ENCODE peak calls at places on chromosomes 12 and 14, in nine cellular contexts. Z, P, A, F, W, S, G, U and B are unnamed samples.

GRCh38 chr14:99531221-99532096 is 50.2 kb downstream of the CCNK start:
- DNase-seq in F (no peak), U (no peak), A (no peak), S (peak), G (peak), Z (peak), P (no peak), W (no peak), B (peak)

GRCh38 chr12:47874316-47874715 is 30.5 kb downstream of the VDR start:
- DNase-seq in W (no peak), G (no peak), P (no peak), Z (no peak), S (no peak), A (no peak), U (no peak), F (no peak), B (no peak)

GRCh38 chr14:63777024-63777423 is 49.2 kb upstream of the SGPP1 start:
- DNase-seq in A (no peak), P (no peak), S (peak), W (no peak), F (no peak), G (peak), U (no peak), Z (peak), B (peak)

GRCh38 chr12:3752741-3753486 is at the start of gene CRACR2A:
- DNase-seq in G (peak), U (peak), A (peak), S (peak), P (peak), F (peak), W (no peak), Z (no peak), B (peak)

GRCh38 chr12:126982707-126983106 is 1284.3 kb upstream of the TMEM132C start:
- DNase-seq in G (no peak), P (no peak), Z (no peak), F (no peak), W (no peak), U (no peak), A (no peak), S (no peak), B (no peak)

GRCh38 chr12:39574785-39575497 is 44.7 kb downstream of the ABCD2 start:
- DNase-seq in A (no peak), Z (no peak), W (no peak), F (no peak), P (no peak), G (no peak), S (no peak), U (no peak), B (no peak)

GRCh38 chr14:50823763-50824636 is 7.0 kb downstream of the NIN start:
- DNase-seq in A (no peak), P (no peak), U (peak), W (no peak), Z (no peak), S (no peak), F (peak), G (no peak), B (peak)

GRCh38 chr14:25150934-25151790 is 101.2 kb upstream of the STXBP6 start:
- DNase-seq in F (peak), P (no peak), U (peak), Z (peak), W (no peak), S (peak), G (peak), A (no peak), B (peak)

GRCh38 chr12:119020377-119021360 is 39.3 kb downstream of the SRRM4 start:
- DNase-seq in Z (no peak), W (no peak), F (no peak), A (no peak), S (no peak), G (no peak), U (peak), P (no peak), B (no peak)

GRCh38 chr14:34872822-34873590 is 2.2 kb downstream of the BAZ1A start:
- DNase-seq in W (no peak), Z (no peak), F (peak), S (peak), G (peak), P (no peak), U (peak), A (no peak), B (peak)

GRCh38 chr12:40825156-40825555 is 132.9 kb downstream of the CNTN1 start:
- DNase-seq in P (no peak), S (no peak), A (no peak), Z (no peak), G (no peak), U (no peak), W (no peak), F (no peak), B (no peak)
- H3K4me3 ChIP-seq in P (no peak), S (no peak), A (no peak), Z (no peak), G (no peak), U (no peak), W (no peak), F (no peak), B (no peak)

DNA sequence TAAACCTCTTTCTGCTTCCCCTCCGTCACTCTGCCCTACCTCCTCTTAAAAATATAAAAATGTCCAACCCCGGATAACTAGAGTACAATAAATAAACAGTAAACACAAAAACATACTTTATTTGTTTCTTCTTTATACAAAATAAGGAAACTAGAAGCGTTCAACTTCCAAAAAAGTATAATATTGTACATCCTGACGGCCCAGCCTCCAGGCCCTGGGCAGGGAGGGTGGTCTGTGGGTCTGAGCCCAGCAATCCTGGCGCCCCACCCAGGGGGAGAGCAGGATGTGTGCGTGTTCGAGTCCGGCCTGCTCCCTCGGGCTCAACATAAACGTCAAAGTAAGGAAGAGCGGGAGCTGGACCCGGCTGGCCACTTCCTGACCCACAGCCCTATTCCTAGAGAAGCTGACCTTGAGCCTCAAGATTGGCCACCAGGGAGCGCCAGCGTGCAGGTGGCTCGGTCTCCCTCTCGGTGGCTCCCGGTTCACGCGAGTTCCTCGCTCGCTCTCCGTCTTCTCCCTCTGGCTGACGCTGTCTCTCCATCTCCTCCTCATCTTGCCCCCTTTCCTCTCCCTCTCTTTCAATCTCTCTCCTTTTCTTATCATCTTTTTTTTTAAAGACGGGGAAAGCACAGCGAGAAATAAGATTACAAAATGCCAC is 9.4 kb downstream of the LHX5 start:
- DNase-seq in A (peak), W (no peak), S (peak), G (peak), Z (no peak), F (no peak), U (peak), P (peak), B (peak)
- H3K4me3 ChIP-seq in A (no peak), W (peak), S (no peak), G (no peak), Z (peak), F (no peak), U (no peak), P (peak), B (peak)

DNA sequence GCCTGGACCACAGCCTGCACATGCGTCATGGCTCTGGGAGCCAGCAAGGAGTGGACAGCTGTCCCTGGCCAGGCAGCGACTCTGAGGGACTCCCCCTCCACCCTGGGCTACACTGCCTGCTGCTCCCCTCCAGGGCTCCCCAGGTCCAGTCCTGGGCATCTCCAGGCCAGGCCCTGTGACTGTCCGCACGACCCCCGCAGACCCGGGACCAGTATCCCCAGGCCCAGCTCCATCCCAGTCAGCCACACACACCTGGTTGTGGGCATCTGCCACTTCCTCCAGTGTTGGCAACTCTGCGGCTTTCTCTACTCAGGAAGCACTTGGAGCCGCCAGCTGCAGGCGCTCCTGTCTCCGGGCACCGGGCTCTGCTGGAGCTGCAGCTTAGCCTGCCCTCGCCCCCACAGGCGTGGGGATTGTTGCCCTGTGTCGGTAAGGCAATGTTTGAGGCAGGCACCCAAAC is 2.4 kb downstream of the ULK1 start:
- DNase-seq in Z (peak), S (no peak), U (no peak), W (no peak), G (peak), A (no peak), F (no peak), P (no peak), B (no peak)
- H3K4me3 ChIP-seq in Z (peak), S (no peak), U (no peak), W (peak), G (peak), A (no peak), F (no peak), P (peak), B (peak)

GRCh38 chr12:57734586-57734985 is 4.0 kb downstream of the AGAP2 start:
- DNase-seq in G (no peak), A (no peak), P (no peak), W (no peak), F (no peak), U (no peak), Z (no peak), S (no peak), B (no peak)
- H3K4me3 ChIP-seq in G (no peak), A (no peak), P (no peak), W (no peak), F (no peak), U (no peak), Z (no peak), S (no peak), B (no peak)